ENCODE peak calls at places on chromosome 6, in four cellular contexts. One of them, this sample, is unnamed. For H3K9me3, the result is how much of the 10 kb centered on the place peaks cover.

GRCh38 chr6:2505624-2506023 is 245.1 kb downstream of the MYLK4 start:
- DNase-seq in cardiac muscle cell: no peak
- DNase-seq in naive thymus-derived CD4-positive, alpha-beta T cell: no peak
- DNase-seq in heart right ventricle: no peak
- DNase-seq in this sample: no peak

GRCh38 chr6:31143148-31143547 is 4.3 kb upstream of the PSORS1C2 start:
- DNase-seq in cardiac muscle cell: peak
- DNase-seq in naive thymus-derived CD4-positive, alpha-beta T cell: no peak
- DNase-seq in heart right ventricle: peak
- DNase-seq in this sample: peak

GRCh38 chr6:159267165-159267564 is 98.0 kb downstream of the FNDC1 start:
- DNase-seq in heart right ventricle: no peak
- DNase-seq in cardiac muscle cell: peak
- DNase-seq in naive thymus-derived CD4-positive, alpha-beta T cell: no peak
- DNase-seq in this sample: no peak

GRCh38 chr6:85403331-85404015 is 46.4 kb upstream of the NT5E start:
- DNase-seq in heart right ventricle: no peak
- DNase-seq in naive thymus-derived CD4-positive, alpha-beta T cell: no peak
- DNase-seq in cardiac muscle cell: no peak
- DNase-seq in this sample: no peak

GRCh38 chr6:37251211-37251610 is 6.4 kb upstream of the TBC1D22B start:
- DNase-seq in naive thymus-derived CD4-positive, alpha-beta T cell: no peak
- DNase-seq in heart right ventricle: no peak
- DNase-seq in cardiac muscle cell: no peak
- DNase-seq in this sample: no peak

GRCh38 chr6:5215181-5215580 is 45.6 kb downstream of the LYRM4 start:
- DNase-seq in cardiac muscle cell: no peak
- DNase-seq in naive thymus-derived CD4-positive, alpha-beta T cell: no peak
- DNase-seq in heart right ventricle: no peak
- DNase-seq in this sample: no peak

GRCh38 chr6:12927746-12928145 is 211.2 kb downstream of the PHACTR1 start:
- DNase-seq in naive thymus-derived CD4-positive, alpha-beta T cell: no peak
- DNase-seq in cardiac muscle cell: no peak
- DNase-seq in heart right ventricle: no peak
- DNase-seq in this sample: no peak

GRCh38 chr6:107869871-107870270 is 45.8 kb upstream of the SCML4 start:
- DNase-seq in heart right ventricle: no peak
- DNase-seq in cardiac muscle cell: no peak
- DNase-seq in naive thymus-derived CD4-positive, alpha-beta T cell: no peak
- DNase-seq in this sample: no peak

GRCh38 chr6:21604081-21604480 is 10.5 kb downstream of the SOX4 start:
- DNase-seq in naive thymus-derived CD4-positive, alpha-beta T cell: no peak
- DNase-seq in heart right ventricle: no peak
- DNase-seq in cardiac muscle cell: no peak
- DNase-seq in this sample: no peak

GRCh38 chr6:41538556-41539182 is 7.5 kb upstream of the FOXP4 start:
- DNase-seq in naive thymus-derived CD4-positive, alpha-beta T cell: no peak
- DNase-seq in cardiac muscle cell: no peak
- DNase-seq in heart right ventricle: no peak
- DNase-seq in this sample: no peak

GRCh38 chr6:163355471-163355991 is 59.0 kb upstream of the QKI start:
- DNase-seq in heart right ventricle: peak
- DNase-seq in cardiac muscle cell: no peak
- DNase-seq in naive thymus-derived CD4-positive, alpha-beta T cell: no peak
- DNase-seq in this sample: peak

GRCh38 chr6:73058736-73059135 is 166.6 kb downstream of the KHDC1L start:
- DNase-seq in cardiac muscle cell: no peak
- DNase-seq in naive thymus-derived CD4-positive, alpha-beta T cell: no peak
- DNase-seq in heart right ventricle: no peak
- DNase-seq in this sample: no peak

GRCh38 chr6:33771342-33772113 is 17.4 kb downstream of the LEMD2 start:
- DNase-seq in heart right ventricle: peak
- DNase-seq in naive thymus-derived CD4-positive, alpha-beta T cell: peak
- DNase-seq in cardiac muscle cell: peak
- DNase-seq in this sample: peak

GRCh38 chr6:28635547-28636158 is 110.0 kb downstream of the GPX5 start:
- DNase-seq in heart right ventricle: no peak
- DNase-seq in naive thymus-derived CD4-positive, alpha-beta T cell: no peak
- DNase-seq in cardiac muscle cell: no peak
- DNase-seq in this sample: no peak

GRCh38 chr6:90472716-90473115 is 114.2 kb downstream of the MAP3K7 start:
- DNase-seq in cardiac muscle cell: no peak
- DNase-seq in heart right ventricle: no peak
- DNase-seq in naive thymus-derived CD4-positive, alpha-beta T cell: no peak
- DNase-seq in this sample: no peak

GRCh38 chr6:163381118-163381751 is 33.3 kb upstream of the QKI start:
- DNase-seq in heart right ventricle: no peak
- DNase-seq in naive thymus-derived CD4-positive, alpha-beta T cell: no peak
- DNase-seq in cardiac muscle cell: no peak
- DNase-seq in this sample: no peak

GRCh38 chr6:21033575-21034026 is 499.3 kb downstream of the CDKAL1 start:
- DNase-seq in naive thymus-derived CD4-positive, alpha-beta T cell: no peak
- DNase-seq in heart right ventricle: no peak
- DNase-seq in cardiac muscle cell: no peak
- DNase-seq in this sample: peak

GRCh38 chr6:84605308-84605707 is 159.1 kb downstream of the TBX18 start:
- DNase-seq in cardiac muscle cell: no peak
- DNase-seq in heart right ventricle: no peak
- DNase-seq in naive thymus-derived CD4-positive, alpha-beta T cell: no peak
- DNase-seq in this sample: no peak

GRCh38 chr6:125954735-125955410 is 1.7 kb upstream of the HINT3 start:
- DNase-seq in cardiac muscle cell: no peak
- DNase-seq in heart right ventricle: no peak
- DNase-seq in naive thymus-derived CD4-positive, alpha-beta T cell: no peak
- DNase-seq in this sample: no peak

GRCh38 chr6:125950293-125950692 is 6.3 kb upstream of the HINT3 start:
- DNase-seq in naive thymus-derived CD4-positive, alpha-beta T cell: no peak
- DNase-seq in cardiac muscle cell: no peak
- DNase-seq in heart right ventricle: no peak
- DNase-seq in this sample: no peak

GRCh38 chr6:125951323-125951722 is 5.2 kb upstream of the HINT3 start:
- DNase-seq in naive thymus-derived CD4-positive, alpha-beta T cell: no peak
- DNase-seq in cardiac muscle cell: no peak
- DNase-seq in heart right ventricle: no peak
- DNase-seq in this sample: no peak

GRCh38 chr6:125953502-125953875 is 3.1 kb upstream of the HINT3 start:
- DNase-seq in cardiac muscle cell: no peak
- DNase-seq in naive thymus-derived CD4-positive, alpha-beta T cell: no peak
- DNase-seq in heart right ventricle: no peak
- DNase-seq in this sample: no peak

GRCh38 chr6:125952764-125953501 is 3.6 kb upstream of the HINT3 start:
- DNase-seq in heart right ventricle: no peak
- DNase-seq in naive thymus-derived CD4-positive, alpha-beta T cell: no peak
- DNase-seq in cardiac muscle cell: no peak
- DNase-seq in this sample: no peak
- H3K4me3 ChIP-seq in heart right ventricle: no peak
- H3K4me3 ChIP-seq in naive thymus-derived CD4-positive, alpha-beta T cell: no peak
- H3K4me3 ChIP-seq in cardiac muscle cell: no peak
- H3K4me3 ChIP-seq in this sample: no peak

GRCh38 chr6:134060491-134061106 is 8.2 kb upstream of the SLC2A12 start:
- DNase-seq in naive thymus-derived CD4-positive, alpha-beta T cell: no peak
- DNase-seq in cardiac muscle cell: no peak
- DNase-seq in heart right ventricle: no peak
- DNase-seq in this sample: no peak
- H3K27ac ChIP-seq in naive thymus-derived CD4-positive, alpha-beta T cell: no peak
- H3K27ac ChIP-seq in cardiac muscle cell: no peak
- H3K27ac ChIP-seq in heart right ventricle: no peak
- H3K27ac ChIP-seq in this sample: peak

GRCh38 chr6:124677874-124678273 is 284.4 kb upstream of the RNF217 start:
- DNase-seq in naive thymus-derived CD4-positive, alpha-beta T cell: no peak
- DNase-seq in heart right ventricle: no peak
- DNase-seq in cardiac muscle cell: no peak
- DNase-seq in this sample: no peak

GRCh38 chr6:124679392-124679791 is 282.8 kb upstream of the RNF217 start:
- DNase-seq in heart right ventricle: no peak
- DNase-seq in cardiac muscle cell: no peak
- DNase-seq in naive thymus-derived CD4-positive, alpha-beta T cell: no peak
- DNase-seq in this sample: no peak

GRCh38 chr6:124674042-124674441 is 288.2 kb upstream of the RNF217 start:
- DNase-seq in cardiac muscle cell: no peak
- DNase-seq in naive thymus-derived CD4-positive, alpha-beta T cell: no peak
- DNase-seq in heart right ventricle: no peak
- DNase-seq in this sample: no peak

GRCh38 chr6:124670801-124671200 is 291.4 kb upstream of the RNF217 start:
- DNase-seq in cardiac muscle cell: no peak
- DNase-seq in heart right ventricle: no peak
- DNase-seq in naive thymus-derived CD4-positive, alpha-beta T cell: no peak
- DNase-seq in this sample: no peak

GRCh38 chr6:124676033-124676432 is 286.2 kb upstream of the RNF217 start:
- DNase-seq in cardiac muscle cell: no peak
- DNase-seq in heart right ventricle: no peak
- DNase-seq in naive thymus-derived CD4-positive, alpha-beta T cell: no peak
- DNase-seq in this sample: no peak
- H3K9me3 ChIP-seq in cardiac muscle cell: under half
- H3K9me3 ChIP-seq in heart right ventricle: under half
- H3K9me3 ChIP-seq in naive thymus-derived CD4-positive, alpha-beta T cell: under half
- H3K9me3 ChIP-seq in this sample: half or more

GRCh38 chr6:166167258-166167731 is 356 bp downstream of the TBXT start:
- DNase-seq in heart right ventricle: no peak
- DNase-seq in cardiac muscle cell: no peak
- DNase-seq in naive thymus-derived CD4-positive, alpha-beta T cell: no peak
- DNase-seq in this sample: no peak
- H3K4me3 ChIP-seq in heart right ventricle: no peak
- H3K4me3 ChIP-seq in cardiac muscle cell: peak
- H3K4me3 ChIP-seq in naive thymus-derived CD4-positive, alpha-beta T cell: no peak
- H3K4me3 ChIP-seq in this sample: peak